ENCODE peak calls at places on chromosomes 6 and 20, in eight cellular contexts. T, O, L, M, X, D, I and Z are unnamed samples.

GRCh38 chr6:154458565-154459475 is 51.7 kb downstream of the CNKSR3 start:
- DNase-seq in T (no peak), O (no peak), L (no peak), M (no peak), X (no peak), D (no peak), I (no peak), Z (no peak)

GRCh38 chr6:25462235-25462897 is 183.2 kb downstream of the CARMIL1 start:
- DNase-seq in T (no peak), O (no peak), L (no peak), M (no peak), X (no peak), D (no peak), I (no peak), Z (no peak)

GRCh38 chr20:60583741-60584140 is 625.5 kb downstream of the CDH26 start:
- DNase-seq in T (no peak), O (no peak), L (peak), M (no peak), X (no peak), D (no peak), I (no peak), Z (no peak)

GRCh38 chr6:105769197-105769596 is 316.9 kb upstream of the PRDM1 start:
- DNase-seq in T (no peak), O (no peak), L (no peak), M (no peak), X (no peak), D (no peak), I (no peak), Z (no peak)

GRCh38 chr6:134123666-134124208 is 71.3 kb upstream of the SLC2A12 start:
- DNase-seq in T (peak), O (peak), L (peak), M (peak), X (peak), D (peak), I (peak), Z (peak)

GRCh38 chr6:37011656-37012378 is 6.4 kb downstream of the FGD2 start:
- DNase-seq in T (no peak), O (no peak), L (peak), M (peak), X (no peak), D (peak), I (no peak), Z (peak)

GRCh38 chr6:110341671-110342304 is 16.4 kb downstream of the METTL24 start:
- DNase-seq in T (peak), O (peak), L (peak), M (no peak), X (no peak), D (no peak), I (no peak), Z (peak)

GRCh38 chr6:24117016-24117415 is 9.0 kb upstream of the NRSN1 start:
- DNase-seq in T (peak), O (peak), L (no peak), M (no peak), X (no peak), D (peak), I (no peak), Z (no peak)

GRCh38 chr6:29737707-29738630 is 14.7 kb downstream of the HLA-F start:
- DNase-seq in T (peak), O (peak), L (peak), M (no peak), X (peak), D (no peak), I (no peak), Z (peak)

GRCh38 chr20:38920411-38920810 is 5.8 kb upstream of the FAM83D start:
- DNase-seq in T (no peak), O (no peak), L (no peak), M (no peak), X (no peak), D (no peak), I (no peak), Z (no peak)

GRCh38 chr20:38723982-38724602 is at the start of gene SLC32A1:
- DNase-seq in T (no peak), O (no peak), L (no peak), M (no peak), X (no peak), D (no peak), I (no peak), Z (no peak)

GRCh38 chr6:133769463-133769862 is 119.5 kb upstream of the TCF21 start:
- DNase-seq in T (peak), O (no peak), L (no peak), M (no peak), X (no peak), D (no peak), I (no peak), Z (no peak)

GRCh38 chr20:49395183-49395582 is 87.3 kb downstream of the KCNB1 start:
- DNase-seq in T (no peak), O (no peak), L (no peak), M (no peak), X (no peak), D (no peak), I (no peak), Z (peak)

GRCh38 chr6:48733581-48733980 is 622.6 kb upstream of the PTCHD4 start:
- DNase-seq in T (peak), O (no peak), L (no peak), M (no peak), X (no peak), D (no peak), I (no peak), Z (peak)

GRCh38 chr6:5365430-5366195 is 104.3 kb downstream of the FARS2 start:
- DNase-seq in T (no peak), O (no peak), L (no peak), M (no peak), X (no peak), D (no peak), I (no peak), Z (no peak)

GRCh38 chr6:168198302-168199180 is 119.5 kb upstream of the FRMD1 start:
- DNase-seq in T (no peak), O (no peak), L (no peak), M (no peak), X (no peak), D (no peak), I (no peak), Z (no peak)

GRCh38 chr20:23061713-23062561 is 12.5 kb upstream of the THBD start:
- DNase-seq in T (peak), O (peak), L (no peak), M (no peak), X (no peak), D (peak), I (no peak), Z (peak)

GRCh38 chr20:31719644-31720485 is 2.8 kb downstream of the BCL2L1 start:
- DNase-seq in T (peak), O (peak), L (peak), M (no peak), X (no peak), D (no peak), I (no peak), Z (no peak)

GRCh38 chr6:45074423-45074822 is 253.7 kb upstream of the RUNX2 start:
- DNase-seq in T (no peak), O (no peak), L (no peak), M (no peak), X (no peak), D (no peak), I (no peak), Z (no peak)

GRCh38 chr6:53518862-53519261 is 26.0 kb downstream of the GCLC start:
- DNase-seq in T (no peak), O (no peak), L (no peak), M (no peak), X (no peak), D (no peak), I (no peak), Z (no peak)

GRCh38 chr6:34146801-34147592 is 1.1 kb upstream of the GRM4 start:
- DNase-seq in T (no peak), O (peak), L (no peak), M (no peak), X (no peak), D (peak), I (no peak), Z (no peak)

GRCh38 chr6:155958550-155958949 is 502.9 kb upstream of the NOX3 start:
- DNase-seq in T (no peak), O (no peak), L (no peak), M (no peak), X (no peak), D (no peak), I (no peak), Z (no peak)

GRCh38 chr6:167479967-167480653 is 155.2 kb downstream of the TTLL2 start:
- DNase-seq in T (no peak), O (no peak), L (no peak), M (no peak), X (no peak), D (no peak), I (no peak), Z (no peak)

GRCh38 chr6:130520235-130520634 is 154.4 kb downstream of the TMEM200A start:
- DNase-seq in T (peak), O (no peak), L (no peak), M (no peak), X (no peak), D (no peak), I (no peak), Z (no peak)

GRCh38 chr20:49403911-49404310 is 78.6 kb downstream of the KCNB1 start:
- DNase-seq in T (no peak), O (no peak), L (no peak), M (no peak), X (no peak), D (no peak), I (no peak), Z (no peak)

GRCh38 chr20:5950271-5951031 is at the start of the genes MCM8 and TRMT6:
- DNase-seq in T (peak), O (peak), L (peak), M (peak), X (peak), D (peak), I (peak), Z (peak)

GRCh38 chr6:159836294-159837140 is 36.4 kb downstream of the PNLDC1 start:
- DNase-seq in T (no peak), O (no peak), L (no peak), M (peak), X (no peak), D (no peak), I (no peak), Z (no peak)

GRCh38 chr6:71035871-71036270 is 79.0 kb upstream of the B3GAT2 start:
- DNase-seq in T (no peak), O (no peak), L (no peak), M (no peak), X (no peak), D (no peak), I (no peak), Z (no peak)

GRCh38 chr20:8049321-8049720 is 29.8 kb upstream of the TMX4 start:
- DNase-seq in T (no peak), O (no peak), L (no peak), M (no peak), X (no peak), D (no peak), I (no peak), Z (peak)

GRCh38 chr6:17679726-17680125 is 27.0 kb downstream of the NUP153 start:
- DNase-seq in T (no peak), O (peak), L (no peak), M (no peak), X (no peak), D (no peak), I (no peak), Z (no peak)